ENCODE peak calls at places on chromosomes 7 and 10, in nine cellular contexts. X, L, C, O, G, V, Y, N and H are unnamed samples.

GRCh38 chr7:106871793-106872571 is 6.9 kb downstream of the PIK3CG start:
- DNase-seq in X (no peak), L (no peak), C (no peak), O (no peak), G (no peak), V (no peak), Y (no peak), N (no peak), H (no peak)

GRCh38 chr10:33594475-33594874 is 260.0 kb upstream of the NRP1 start:
- DNase-seq in X (no peak), L (no peak), C (no peak), O (no peak), G (no peak), V (no peak), Y (no peak), N (no peak), H (no peak)

GRCh38 chr7:41222704-41223103 is 480.2 kb downstream of the INHBA start:
- DNase-seq in X (no peak), L (no peak), C (no peak), O (peak; percentile 59), G (peak; percentile 96), V (no peak), Y (no peak), N (peak; percentile 63), H (no peak)

GRCh38 chr10:1233031-1233430 is 176.8 kb downstream of the WDR37 start:
- DNase-seq in X (no peak), L (no peak), C (no peak), O (no peak), G (no peak), V (no peak), Y (no peak), N (no peak), H (no peak)

GRCh38 chr7:104826140-104826539 is 187.9 kb upstream of the KMT2E start:
- DNase-seq in X (no peak), L (no peak), C (no peak), O (no peak), G (no peak), V (no peak), Y (no peak), N (no peak), H (no peak)

GRCh38 chr7:17342726-17343125 is 44.3 kb downstream of the AHR start:
- DNase-seq in X (no peak), L (no peak), C (no peak), O (peak; percentile 52), G (no peak), V (no peak), Y (no peak), N (no peak), H (no peak)

GRCh38 chr7:4683043-4683883 is 1.2 kb downstream of the FOXK1 start:
- DNase-seq in X (no peak), L (peak; percentile 10), C (no peak), O (peak; percentile 18), G (no peak), V (peak; percentile 75), Y (no peak), N (no peak), H (no peak)

GRCh38 chr10:13491747-13492360 is 37.0 kb downstream of the BEND7 start:
- DNase-seq in X (no peak), L (no peak), C (no peak), O (no peak), G (no peak), V (no peak), Y (no peak), N (no peak), H (no peak)

GRCh38 chr10:118835682-118836326 is 81.0 kb upstream of the CACUL1 start:
- DNase-seq in X (peak; percentile 83), L (no peak), C (no peak), O (no peak), G (no peak), V (no peak), Y (no peak), N (peak; percentile 57), H (no peak)

GRCh38 chr7:80666376-80666775 is 27.9 kb downstream of the CD36 start:
- DNase-seq in X (no peak), L (no peak), C (no peak), O (no peak), G (no peak), V (no peak), Y (no peak), N (no peak), H (no peak)

GRCh38 chr7:151692721-151693120 is 173.0 kb upstream of the RHEB start:
- DNase-seq in X (no peak), L (no peak), C (no peak), O (no peak), G (no peak), V (no peak), Y (no peak), N (no peak), H (no peak)

GRCh38 chr7:66952343-66953043 is 31.5 kb downstream of the TMEM248 start:
- DNase-seq in X (no peak), L (no peak), C (no peak), O (peak; percentile 20), G (peak; percentile 77), V (peak; percentile 48), Y (no peak), N (peak; percentile 61), H (no peak)

GRCh38 chr10:49149881-49150280 is 16.1 kb upstream of the FAM170B start:
- DNase-seq in X (no peak), L (no peak), C (no peak), O (no peak), G (no peak), V (no peak), Y (no peak), N (no peak), H (no peak)

GRCh38 chr10:30415613-30416012 is 18.4 kb upstream of the MAP3K8 start:
- DNase-seq in X (no peak), L (no peak), C (no peak), O (peak; percentile 7), G (no peak), V (no peak), Y (no peak), N (no peak), H (no peak)

GRCh38 chr10:132766291-132766690 is 19.7 kb downstream of the NKX6-2 start:
- DNase-seq in X (no peak), L (no peak), C (no peak), O (no peak), G (no peak), V (no peak), Y (no peak), N (no peak), H (no peak)

GRCh38 chr10:132765435-132765834 is 20.5 kb downstream of the NKX6-2 start:
- DNase-seq in X (no peak), L (no peak), C (no peak), O (no peak), G (no peak), V (no peak), Y (no peak), N (no peak), H (no peak)

GRCh38 chr10:132770061-132771021 is 15.6 kb downstream of the NKX6-2 start:
- DNase-seq in X (no peak), L (no peak), C (no peak), O (no peak), G (no peak), V (no peak), Y (no peak), N (no peak), H (no peak)

GRCh38 chr10:132764108-132764507 is 21.8 kb downstream of the NKX6-2 start:
- DNase-seq in X (no peak), L (no peak), C (no peak), O (no peak), G (no peak), V (no peak), Y (no peak), N (no peak), H (no peak)

GRCh38 chr10:132768346-132769248 is 17.4 kb downstream of the NKX6-2 start:
- DNase-seq in X (no peak), L (no peak), C (no peak), O (no peak), G (no peak), V (no peak), Y (no peak), N (no peak), H (no peak)
- H3K36me3 ChIP-seq in X (no peaks in the 10 kb centered on the region), L (peaks cover 5% of the 10 kb centered on the region), C (peaks cover 45% of the 10 kb centered on the region), O (peaks cover 8% of the 10 kb centered on the region), G (peaks cover 8% of the 10 kb centered on the region), V (peaks cover 71% of the 10 kb centered on the region), Y (peaks cover 16% of the 10 kb centered on the region), N (no peaks in the 10 kb centered on the region), H (no peaks in the 10 kb centered on the region)

DNA sequence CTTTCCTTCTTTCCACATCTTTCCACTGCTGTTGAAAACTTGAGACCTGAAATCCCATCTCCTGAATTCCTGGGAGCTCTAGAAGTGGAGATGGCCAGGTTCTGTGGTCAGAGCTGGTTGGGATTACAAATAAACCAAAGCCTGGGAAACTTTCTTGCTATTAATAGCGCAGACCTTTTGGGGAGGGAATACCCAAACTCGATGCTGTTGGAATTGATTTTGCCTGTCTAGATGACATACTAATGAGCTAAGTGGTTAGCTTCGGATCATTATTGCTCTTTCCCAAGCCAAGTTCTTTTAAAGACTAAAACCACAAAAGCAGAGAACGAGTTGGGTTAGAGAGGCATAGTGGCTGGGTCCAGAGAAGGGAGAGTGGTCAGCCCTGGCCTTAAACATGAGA is 76.6 kb downstream of the TCF7L2 start:
- DNase-seq in X (no peak), L (no peak), C (no peak), O (peak; percentile 16), G (peak; percentile 94), V (no peak), Y (no peak), N (peak; percentile 97), H (no peak)
- H3K4me1 ChIP-seq in X (peaks cover 34% of the 10 kb centered on the region), L (no peaks in the 10 kb centered on the region), C (peaks cover 12% of the 10 kb centered on the region), O (peaks cover 57% of the 10 kb centered on the region), G (peaks cover 20% of the 10 kb centered on the region), V (peaks cover 68% of the 10 kb centered on the region), Y (peaks cover 47% of the 10 kb centered on the region), N (peaks cover 12% of the 10 kb centered on the region), H (peaks cover 15% of the 10 kb centered on the region)

DNA sequence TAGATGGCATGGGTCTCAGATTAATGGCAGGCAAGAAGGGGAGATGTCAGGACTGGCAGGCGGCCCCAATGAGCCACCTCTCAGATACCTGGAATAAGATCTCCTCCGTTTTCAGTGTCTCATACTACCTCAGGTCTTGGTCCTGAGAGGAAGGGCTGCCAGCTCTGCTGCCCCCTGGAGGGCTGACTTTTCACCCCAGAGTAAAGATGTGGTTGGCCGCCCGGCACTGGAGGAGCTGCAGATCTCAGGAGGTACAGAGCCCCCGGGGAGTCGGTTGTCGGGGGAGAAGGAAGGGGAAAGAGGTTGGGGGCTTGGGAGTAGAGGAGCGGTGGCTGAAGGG is 642 bp upstream of the COL13A1 start:
- DNase-seq in X (peak; percentile 44), L (no peak), C (no peak), O (peak; percentile 45), G (peak; percentile 55), V (peak; percentile 82), Y (peak; percentile 61), N (peak; percentile 54), H (peak; percentile 57)
- H3K36me3 ChIP-seq in X (no peaks in the 10 kb centered on the region), L (no peaks in the 10 kb centered on the region), C (no peaks in the 10 kb centered on the region), O (no peaks in the 10 kb centered on the region), G (no peaks in the 10 kb centered on the region), V (no peaks in the 10 kb centered on the region), Y (no peaks in the 10 kb centered on the region), N (no peaks in the 10 kb centered on the region), H (no peaks in the 10 kb centered on the region)

DNA sequence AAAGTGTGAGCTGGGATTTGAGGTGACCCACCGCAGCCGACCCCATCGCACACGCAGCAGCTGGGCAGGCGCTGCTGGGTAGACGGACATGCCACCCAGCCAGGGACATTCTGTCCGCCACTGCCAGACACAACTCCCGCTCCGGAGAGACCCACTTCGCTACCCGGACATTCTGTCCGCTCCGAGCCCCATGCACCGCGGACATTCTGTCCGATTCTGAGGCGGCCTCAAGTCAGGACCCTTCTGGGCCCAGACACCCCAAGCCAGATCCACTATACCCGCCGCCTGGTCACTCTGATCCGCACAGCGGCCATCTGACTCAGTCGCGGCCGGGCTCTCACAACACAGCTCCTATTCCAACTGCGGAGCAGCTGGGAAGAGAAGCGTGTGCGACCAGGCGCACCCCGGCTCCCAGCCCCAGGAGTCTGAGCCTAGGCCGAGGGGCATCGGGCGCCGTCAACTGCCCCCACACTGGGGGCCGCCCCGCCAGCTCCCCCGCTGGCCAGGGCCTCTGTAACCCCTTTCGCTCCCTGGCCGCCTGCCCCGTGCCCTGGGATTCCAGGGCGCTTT is 760 bp downstream of the PITX3 start:
- DNase-seq in X (no peak), L (no peak), C (no peak), O (peak; percentile 36), G (no peak), V (no peak), Y (peak; percentile 44), N (no peak), H (no peak)
- H3K4me1 ChIP-seq in X (peaks cover 22% of the 10 kb centered on the region), L (peaks cover 25% of the 10 kb centered on the region), C (peaks cover 13% of the 10 kb centered on the region), O (peaks cover 26% of the 10 kb centered on the region), G (peaks cover 10% of the 10 kb centered on the region), V (peaks cover 28% of the 10 kb centered on the region), Y (peaks cover 45% of the 10 kb centered on the region), N (peaks cover 14% of the 10 kb centered on the region), H (peaks cover 20% of the 10 kb centered on the region)